ENCODE peak calls at places on chromosome 22, in ten cellular contexts. T is esophagus muscularis mucosa; Q is mammary epithelial cell; K is CD8-positive, alpha-beta memory T cell; M is pancreas; H is thoracic aorta; P is GM23338; B is tibial nerve; E is psoas muscle; L is Caco-2. Z is an unnamed sample.

GRCh38 chr22:43466710-43467109 is 54.9 kb downstream of the MPPED1 start:
- DNase-seq in M (no peak), T (no peak), P (no peak), Q (no peak), E (no peak), B (no peak), K (no peak), L (no peak), H (no peak), Z (no peak)

GRCh38 chr22:17120281-17120680 is 879 bp downstream of the TMEM121B start:
- DNase-seq in L (peak; percentile 73), E (peak; percentile 68), B (no peak), Q (peak; percentile 28), K (peak; percentile 70), T (no peak), H (no peak), P (peak; percentile 92), M (peak; percentile 85), Z (peak; percentile 68)

GRCh38 chr22:39703890-39704658 is 133.5 kb downstream of the CACNA1I start:
- DNase-seq in T (no peak), P (no peak), E (peak; percentile 78), Q (no peak), L (no peak), M (no peak), H (no peak), K (no peak), B (no peak), Z (peak; percentile 88)

GRCh38 chr22:35977136-35977535 is 51.5 kb downstream of the RBFOX2 start:
- DNase-seq in L (no peak), P (no peak), B (no peak), T (no peak), Q (no peak), K (no peak), M (no peak), H (no peak), E (no peak), Z (no peak)

GRCh38 chr22:21943571-21944448 is 8.8 kb downstream of the PPM1F start:
- DNase-seq in P (no peak), T (no peak), E (no peak), M (no peak), L (no peak), K (no peak), Q (no peak), B (no peak), H (no peak), Z (no peak)

GRCh38 chr22:24990344-24990905 is 37.9 kb downstream of the KIAA1671 start:
- DNase-seq in T (no peak), K (no peak), Q (no peak), H (no peak), E (no peak), B (no peak), L (no peak), P (no peak), M (no peak), Z (no peak)

GRCh38 chr22:25281675-25282345 is 62.4 kb downstream of the CRYBB2 start:
- DNase-seq in E (no peak), H (no peak), P (peak; percentile 78), L (no peak), Q (no peak), T (no peak), M (no peak), K (no peak), B (no peak), Z (no peak)

GRCh38 chr22:36397081-36397766 is 9.5 kb upstream of the MYH9 start:
- DNase-seq in Q (no peak), T (no peak), K (no peak), B (no peak), M (no peak), P (peak; percentile 44), H (no peak), L (peak; percentile 75), E (no peak), Z (no peak)

GRCh38 chr22:21775061-21775460 is 39.5 kb upstream of the YPEL1 start:
- DNase-seq in H (no peak), E (no peak), T (no peak), L (no peak), P (no peak), Q (peak; percentile 62), K (no peak), B (no peak), M (no peak), Z (peak; percentile 49)

GRCh38 chr22:40179535-40179934 is 1.8 kb downstream of the TNRC6B start:
- DNase-seq in E (no peak), M (no peak), P (no peak), K (no peak), L (no peak), B (no peak), H (no peak), Q (no peak), T (no peak), Z (no peak)

GRCh38 chr22:39343259-39344045 is 6.3 kb upstream of the SYNGR1 start:
- DNase-seq in M (no peak), K (peak; percentile 70), H (no peak), L (peak; percentile 82), P (peak; percentile 88), E (no peak), T (no peak), B (no peak), Q (peak; percentile 42), Z (peak; percentile 39)

GRCh38 chr22:31284241-31284745 is 8.0 kb downstream of the PIK3IP1 start:
- DNase-seq in Q (no peak), L (no peak), H (no peak), M (no peak), T (no peak), P (no peak), K (no peak), B (no peak), E (no peak), Z (no peak)

GRCh38 chr22:48239461-48240164 is 1477.2 kb downstream of the TBC1D22A start:
- DNase-seq in E (no peak), M (no peak), K (no peak), P (no peak), T (no peak), H (no peak), B (no peak), L (no peak), Q (no peak), Z (no peak)

GRCh38 chr22:37103151-37103550 is 6.4 kb downstream of the TMPRSS6 start:
- DNase-seq in B (no peak), K (no peak), E (no peak), Q (no peak), H (no peak), M (no peak), L (no peak), P (no peak), T (no peak), Z (no peak)

GRCh38 chr22:32788884-32789624 is 12.5 kb upstream of the TIMP3 start:
- DNase-seq in Q (no peak), E (no peak), H (no peak), L (peak; percentile 70), P (no peak), B (no peak), T (no peak), K (no peak), M (no peak), Z (no peak)

GRCh38 chr22:49769691-49770315 is 57.9 kb downstream of the BRD1 start:
- DNase-seq in E (peak; percentile 11), B (no peak), H (no peak), P (no peak), T (no peak), L (no peak), M (peak; percentile 30), Q (no peak), K (peak; percentile 42), Z (no peak)

GRCh38 chr22:41528132-41528766 is 16.0 kb downstream of the POLR3H start:
- DNase-seq in T (no peak), P (no peak), E (no peak), H (no peak), B (no peak), M (no peak), L (no peak), K (no peak), Q (no peak), Z (no peak)
- H3K36me3 ChIP-seq in T (peaks cover 39% of the 10 kb centered on the region), P (peaks cover 15% of the 10 kb centered on the region), E (peaks cover 97% of the 10 kb centered on the region), H (peaks cover 58% of the 10 kb centered on the region), B (no peaks in the 10 kb centered on the region), M (peaks cover 30% of the 10 kb centered on the region), L (peaks cover 9% of the 10 kb centered on the region), K (peaks cover 20% of the 10 kb centered on the region), Q (peaks cover 18% of the 10 kb centered on the region), Z (peaks cover 38% of the 10 kb centered on the region)

DNA sequence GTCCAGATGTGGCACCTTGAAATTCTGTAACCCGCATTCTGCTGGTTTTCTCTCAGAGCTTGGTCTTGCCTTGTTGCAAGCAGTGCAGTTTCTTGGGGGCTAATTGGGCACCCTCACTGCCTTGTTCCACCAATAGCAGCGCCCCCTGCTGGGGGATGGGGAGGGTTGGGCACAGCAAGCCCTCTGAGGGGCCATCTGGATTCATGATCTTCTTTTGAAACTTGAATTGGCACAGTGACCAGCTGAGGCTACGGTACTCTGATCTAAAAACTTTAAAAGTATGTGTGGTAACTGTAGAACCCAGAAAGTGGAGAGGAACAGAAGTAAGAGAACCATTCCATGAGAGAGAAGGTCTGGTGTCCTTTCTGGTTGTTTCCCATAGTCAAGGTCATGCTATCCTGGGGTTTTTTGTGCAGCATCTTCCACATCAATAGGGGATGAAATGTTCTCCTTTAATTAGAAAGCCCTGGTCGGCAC is 64.2 kb downstream of the MED15 start:
- DNase-seq in P (peak; percentile 72), H (no peak), E (peak; percentile 64), T (no peak), K (peak; percentile 81), B (no peak), Q (no peak), L (no peak), M (peak; percentile 83), Z (peak; percentile 56)
- H3K36me3 ChIP-seq in P (peaks cover 18% of the 10 kb centered on the region), H (peaks cover 60% of the 10 kb centered on the region), E (peaks cover 92% of the 10 kb centered on the region), T (peaks cover 37% of the 10 kb centered on the region), K (peaks cover 79% of the 10 kb centered on the region), B (peaks cover 10% of the 10 kb centered on the region), Q (peaks cover 39% of the 10 kb centered on the region), L (peaks cover 12% of the 10 kb centered on the region), M (peaks cover 18% of the 10 kb centered on the region), Z (peaks cover 64% of the 10 kb centered on the region)

GRCh38 chr22:46706060-46706459 is 32.0 kb downstream of the CERK start:
- DNase-seq in E (no peak), B (no peak), L (no peak), M (no peak), P (no peak), T (no peak), Q (no peak), H (no peak), K (no peak), Z (no peak)
- H3K36me3 ChIP-seq in E (peaks cover 96% of the 10 kb centered on the region), B (peaks cover 8% of the 10 kb centered on the region), L (peaks cover 1% of the 10 kb centered on the region), M (peaks cover 12% of the 10 kb centered on the region), P (peaks cover 9% of the 10 kb centered on the region), T (peaks cover 46% of the 10 kb centered on the region), Q (peaks cover 2% of the 10 kb centered on the region), H (peaks cover 60% of the 10 kb centered on the region), K (peaks cover 59% of the 10 kb centered on the region), Z (peaks cover 69% of the 10 kb centered on the region)

DNA sequence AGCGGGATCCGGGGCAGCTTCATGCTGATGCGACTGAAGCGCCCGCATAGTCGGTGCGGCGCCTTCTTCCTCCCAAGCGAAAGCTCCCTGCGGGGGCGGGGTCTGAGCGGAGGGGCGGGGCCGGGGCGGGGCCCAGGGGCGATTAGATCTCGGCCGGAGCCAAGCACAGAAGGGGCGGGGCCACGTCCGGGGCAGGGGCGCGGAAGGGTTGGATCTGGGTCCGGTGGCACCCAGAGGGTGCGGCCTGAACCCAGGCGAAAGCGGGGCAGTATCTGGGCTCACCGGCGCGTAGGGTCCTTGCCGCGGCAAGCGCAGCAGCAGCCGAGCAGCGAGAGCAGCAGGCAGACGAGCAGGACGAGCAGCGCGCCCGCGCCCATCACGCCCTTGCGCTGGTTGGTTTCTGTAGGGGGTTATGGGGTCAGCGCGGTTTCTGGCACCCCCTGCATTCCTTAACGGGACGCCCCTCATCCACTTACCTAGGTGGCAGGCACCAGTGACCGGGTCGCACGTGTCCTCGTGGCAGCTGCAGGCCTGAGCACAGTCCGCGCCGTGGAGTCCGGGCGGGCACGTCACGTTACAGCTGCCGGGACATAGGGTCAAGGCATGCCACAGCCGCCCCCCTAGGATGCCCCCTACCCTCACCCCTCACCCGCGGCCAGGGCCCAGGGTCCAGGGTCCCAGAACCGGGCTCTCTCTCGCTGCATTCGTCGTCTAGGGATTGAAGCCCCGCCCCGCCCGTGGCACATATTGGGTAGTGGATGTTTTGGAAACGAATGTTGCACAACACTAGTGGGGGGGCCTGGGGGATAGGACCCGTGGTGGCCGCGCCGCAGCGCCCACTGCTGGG is 8.1 kb downstream of the SCARF2 start:
- DNase-seq in M (peak; percentile 84), P (peak; percentile 91), B (no peak), K (peak; percentile 87), Q (no peak), T (no peak), E (no peak), L (peak; percentile 68), H (no peak), Z (no peak)
- H3K36me3 ChIP-seq in M (no peaks in the 10 kb centered on the region), P (no peaks in the 10 kb centered on the region), B (no peaks in the 10 kb centered on the region), K (no peaks in the 10 kb centered on the region), Q (no peaks in the 10 kb centered on the region), T (peaks cover 5% of the 10 kb centered on the region), E (no peaks in the 10 kb centered on the region), L (no peaks in the 10 kb centered on the region), H (peaks cover 36% of the 10 kb centered on the region), Z (peaks cover 29% of the 10 kb centered on the region)

Z was measured in SJCRH30.